ENCODE peak calls at places on chromosome 9, in eight cellular contexts. D, K, V, Y, M, P, X and U are unnamed samples.

GRCh38 chr9:95808001-95808400 is 67.5 kb upstream of the ERCC6L2 start:
- DNase-seq in X (no peak), M (no peak), D (no peak), P (no peak), V (no peak), K (no peak), Y (no peak), U (no peak)

GRCh38 chr9:125966959-125967711 is 220.0 kb downstream of the PBX3 start:
- DNase-seq in D (no peak), P (no peak), K (no peak), M (no peak), Y (no peak), X (no peak), V (no peak), U (no peak)

GRCh38 chr9:116101516-116101915 is 52.1 kb upstream of the PAPPA start:
- DNase-seq in K (no peak), M (no peak), X (no peak), Y (no peak), P (peak), V (no peak), D (no peak), U (no peak)

GRCh38 chr9:70609542-70610286 is 195.3 kb upstream of the KLF9 start:
- DNase-seq in X (peak), V (no peak), K (no peak), Y (no peak), M (no peak), P (no peak), D (peak), U (peak)

GRCh38 chr9:76557674-76558073 is 98.7 kb downstream of the GCNT1 start:
- DNase-seq in K (no peak), P (no peak), X (no peak), Y (no peak), V (no peak), M (no peak), D (no peak), U (no peak)

GRCh38 chr9:84374516-84374915 is 34.0 kb upstream of the SLC28A3 start:
- DNase-seq in K (no peak), M (no peak), D (no peak), V (no peak), Y (no peak), P (no peak), X (no peak), U (no peak)

GRCh38 chr9:12415361-12415760 is 277.8 kb upstream of the TYRP1 start:
- DNase-seq in X (no peak), V (no peak), D (no peak), P (no peak), M (no peak), K (no peak), Y (no peak), U (no peak)

GRCh38 chr9:104808030-104808614 is 44.2 kb downstream of the NIPSNAP3B start:
- DNase-seq in D (no peak), Y (no peak), K (peak), M (no peak), P (no peak), V (no peak), X (peak), U (no peak)

GRCh38 chr9:126534431-126535186 is 79.1 kb upstream of the LMX1B start:
- DNase-seq in D (no peak), Y (no peak), M (no peak), X (no peak), K (no peak), P (no peak), V (no peak), U (peak)

GRCh38 chr9:31520301-31521085 is 864.0 kb upstream of the ACO1 start:
- DNase-seq in K (no peak), Y (no peak), M (no peak), V (no peak), P (no peak), X (no peak), D (no peak), U (no peak)

GRCh38 chr9:115220339-115221009 is 102.5 kb upstream of the TNC start:
- DNase-seq in Y (no peak), D (no peak), P (no peak), V (no peak), M (no peak), X (no peak), K (no peak), U (no peak)

GRCh38 chr9:136091582-136092352 is 3.3 kb downstream of the NACC2 start:
- DNase-seq in D (no peak), M (no peak), P (no peak), Y (peak), V (no peak), K (no peak), X (no peak), U (no peak)

GRCh38 chr9:122124048-122124447 is 30.9 kb upstream of the TTLL11 start:
- DNase-seq in P (no peak), X (no peak), K (no peak), V (no peak), M (no peak), Y (no peak), D (no peak), U (peak)

GRCh38 chr9:105475302-105475701 is 27.5 kb downstream of the FSD1L start:
- DNase-seq in Y (no peak), P (no peak), V (no peak), X (no peak), D (no peak), K (no peak), M (no peak), U (no peak)

GRCh38 chr9:36802171-36802920 is 229.7 kb downstream of the MELK start:
- DNase-seq in X (no peak), D (peak), Y (no peak), M (no peak), K (no peak), P (no peak), V (no peak), U (no peak)

GRCh38 chr9:127763918-127764384 is 14.5 kb downstream of the SH2D3C start:
- DNase-seq in K (peak), V (no peak), X (no peak), D (no peak), M (no peak), Y (no peak), P (no peak), U (no peak)

GRCh38 chr9:136552117-136552685 is 6.4 kb upstream of the NOTCH1 start:
- DNase-seq in K (no peak), Y (peak), D (no peak), V (peak), M (no peak), P (no peak), X (peak), U (no peak)

GRCh38 chr9:105413486-105414068 is 34.3 kb upstream of the FSD1L start:
- DNase-seq in M (no peak), P (peak), D (peak), Y (no peak), K (no peak), X (peak), V (no peak), U (no peak)

GRCh38 chr9:138114501-138115245 is 237.1 kb downstream of the CACNA1B start:
- DNase-seq in X (no peak), M (no peak), V (no peak), D (no peak), K (peak), P (no peak), Y (peak), U (no peak)

GRCh38 chr9:8600914-8601680 is 801.5 kb upstream of the DMAC1 start:
- DNase-seq in D (no peak), K (no peak), V (no peak), M (no peak), Y (no peak), P (no peak), X (no peak), U (no peak)

GRCh38 chr9:95880011-95880690 is 4.7 kb downstream of the ERCC6L2 start:
- DNase-seq in P (no peak), M (no peak), D (no peak), V (no peak), K (no peak), X (no peak), Y (no peak), U (no peak)

GRCh38 chr9:116190997-116191396 is 37.4 kb downstream of the PAPPA start:
- DNase-seq in P (peak), Y (no peak), D (no peak), V (no peak), X (no peak), M (no peak), K (no peak), U (no peak)

DNA sequence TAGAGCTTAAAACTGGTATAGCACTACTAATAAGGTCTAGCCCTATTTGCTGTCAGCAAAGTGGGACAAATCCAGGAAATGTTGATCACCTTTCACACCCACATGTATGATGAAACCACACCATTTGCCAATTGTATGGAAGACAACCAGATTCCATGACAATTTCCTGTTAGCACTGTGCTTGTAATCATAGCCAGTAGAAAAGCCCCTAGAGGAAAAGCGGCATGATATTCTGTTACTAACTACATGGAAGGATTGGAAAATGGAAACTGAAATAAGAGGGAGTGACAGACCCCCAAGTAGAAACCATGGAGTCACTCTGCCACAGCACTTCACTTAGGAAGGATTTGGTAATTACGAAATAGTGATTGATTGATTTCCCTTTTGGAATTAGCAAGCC is 923 bp downstream of the SPATA6L start:
- DNase-seq in Y (no peak), K (no peak), P (no peak), D (no peak), M (no peak), V (no peak), X (no peak), U (no peak)
- H3K4me3 ChIP-seq in Y (no peak), K (peak), P (peak), D (no peak), M (no peak), V (peak), X (peak), U (no peak)

DNA sequence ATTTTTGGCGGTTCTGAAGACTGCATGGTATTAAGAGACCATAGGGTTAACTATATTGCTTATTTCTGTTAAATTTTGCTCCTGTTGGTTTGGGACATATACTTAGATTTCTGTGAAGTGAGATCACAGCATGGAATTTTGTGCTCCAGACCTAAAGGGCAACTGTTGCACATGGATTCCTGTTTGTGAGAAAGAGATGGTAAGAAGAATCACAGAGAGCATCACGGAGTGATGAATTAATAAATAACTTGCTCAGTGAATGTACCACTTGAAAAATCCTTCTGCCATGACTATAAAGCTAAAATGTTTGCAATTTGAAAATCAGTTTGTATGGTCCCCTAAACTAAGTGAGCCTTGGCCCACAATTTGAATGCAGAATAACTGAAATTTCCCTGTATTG is 4.5 kb downstream of the PSAT1 start:
- DNase-seq in X (no peak), P (no peak), Y (no peak), D (no peak), K (no peak), M (no peak), V (no peak), U (no peak)
- H3K27ac ChIP-seq in X (no peak), P (no peak), Y (no peak), D (no peak), K (no peak), M (no peak), V (no peak), U (no peak)

DNA sequence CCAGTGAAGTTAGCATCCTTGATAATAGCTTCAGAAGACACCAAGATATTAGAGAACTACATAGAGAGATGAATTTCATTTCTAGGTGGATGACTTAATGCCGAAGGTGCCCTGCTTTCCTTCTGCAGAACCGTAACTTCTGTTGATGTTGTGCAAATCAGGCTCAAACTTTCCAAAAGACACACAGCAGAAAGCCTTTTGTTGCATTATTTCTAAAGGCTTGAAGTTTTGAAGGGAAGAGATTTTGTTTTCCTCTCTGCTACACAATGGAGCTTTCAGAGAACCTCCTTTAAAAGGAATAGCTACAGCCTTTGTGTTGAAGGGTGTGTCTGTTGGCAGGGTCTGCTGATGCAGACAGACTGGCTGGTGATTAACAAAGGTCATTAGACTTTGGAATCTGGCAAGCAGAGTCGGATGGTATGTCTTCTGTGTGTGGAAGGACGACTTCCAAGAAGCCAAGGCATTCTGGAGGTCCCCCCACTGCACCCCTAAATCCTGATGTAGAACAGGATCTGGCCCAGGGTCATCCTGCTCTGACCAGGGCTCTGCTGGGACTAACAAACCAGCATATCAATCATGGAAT is 57.8 kb downstream of the ZNF462 start:
- DNase-seq in X (no peak), P (no peak), V (no peak), K (peak), Y (no peak), M (no peak), D (no peak), U (no peak)
- H3K4me3 ChIP-seq in X (no peak), P (no peak), V (no peak), K (no peak), Y (no peak), M (no peak), D (no peak), U (no peak)

GRCh38 chr9:94772128-94772527 is 45.6 kb downstream of the AOPEP start:
- DNase-seq in X (no peak), Y (no peak), V (no peak), P (no peak), M (no peak), D (no peak), K (no peak), U (no peak)
- H3K27ac ChIP-seq in X (no peak), Y (peak), V (no peak), P (no peak), M (no peak), D (peak), K (no peak), U (peak)

GRCh38 chr9:113513541-113513940 is 50.0 kb downstream of the RGS3 start:
- DNase-seq in M (no peak), P (no peak), Y (no peak), D (no peak), X (no peak), K (no peak), V (no peak), U (no peak)

GRCh38 chr9:113511856-113512761 is 48.6 kb downstream of the RGS3 start:
- DNase-seq in D (no peak), P (no peak), X (no peak), V (no peak), Y (no peak), K (no peak), M (peak), U (no peak)

GRCh38 chr9:113513111-113513510 is 49.6 kb downstream of the RGS3 start:
- DNase-seq in X (no peak), D (no peak), M (no peak), Y (no peak), K (no peak), V (no peak), P (no peak), U (no peak)

GRCh38 chr9:113509463-113509862 is 45.9 kb downstream of the RGS3 start:
- DNase-seq in D (no peak), X (no peak), K (no peak), V (no peak), P (no peak), M (no peak), Y (no peak), U (no peak)

DNA sequence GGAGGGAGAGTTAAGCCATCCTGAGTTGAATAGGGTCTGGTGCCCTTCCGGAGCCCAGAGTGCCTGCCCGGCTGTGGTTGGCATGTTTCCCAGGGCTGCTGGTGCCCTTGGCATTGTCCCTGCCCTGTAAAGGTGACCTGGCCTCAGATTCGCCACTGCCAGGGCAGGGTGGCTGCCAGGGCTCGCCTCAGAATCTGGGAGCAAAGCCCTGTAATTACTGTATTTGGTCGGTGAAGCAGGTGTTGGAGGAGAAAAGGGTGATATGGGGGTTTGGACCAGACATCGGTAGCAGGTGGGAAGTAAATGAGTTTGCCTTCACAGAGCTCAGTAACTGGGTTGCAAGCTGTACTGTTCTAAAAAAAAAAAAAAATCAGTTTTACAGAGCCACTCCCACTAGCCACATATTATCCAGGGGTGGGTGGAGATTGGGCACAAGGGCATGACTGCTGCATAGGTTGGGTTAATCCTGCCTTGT is 47.6 kb downstream of the RGS3 start:
- DNase-seq in Y (no peak), D (no peak), M (no peak), P (no peak), K (peak), V (no peak), X (no peak), U (peak)
- H3K4me3 ChIP-seq in Y (no peak), D (no peak), M (no peak), P (no peak), K (no peak), V (no peak), X (no peak), U (no peak)

DNA sequence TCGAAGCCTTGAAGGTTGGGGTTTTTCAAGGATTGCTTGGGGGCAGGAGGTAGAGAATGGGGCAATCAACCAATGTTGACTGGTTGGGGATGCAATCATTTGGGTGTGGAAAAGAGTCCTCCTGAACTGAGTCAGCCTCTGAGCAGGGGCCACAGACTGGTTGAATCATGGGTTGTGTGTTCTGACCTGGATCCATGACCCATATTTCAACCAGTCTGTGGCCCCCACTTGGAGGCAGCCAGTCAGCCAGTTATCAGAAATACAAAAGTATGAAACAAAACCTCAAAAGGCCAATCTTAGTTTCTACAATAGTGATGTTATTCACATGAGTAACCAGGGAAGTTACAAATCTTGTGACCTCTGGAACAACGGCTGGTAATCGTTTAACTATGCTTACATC is 81.4 kb upstream of the RANBP6 start:
- DNase-seq in P (no peak), V (no peak), Y (no peak), K (no peak), X (no peak), D (no peak), M (no peak), U (no peak)
- H3K27ac ChIP-seq in P (no peak), V (no peak), Y (no peak), K (no peak), X (no peak), D (no peak), M (no peak), U (no peak)

DNA sequence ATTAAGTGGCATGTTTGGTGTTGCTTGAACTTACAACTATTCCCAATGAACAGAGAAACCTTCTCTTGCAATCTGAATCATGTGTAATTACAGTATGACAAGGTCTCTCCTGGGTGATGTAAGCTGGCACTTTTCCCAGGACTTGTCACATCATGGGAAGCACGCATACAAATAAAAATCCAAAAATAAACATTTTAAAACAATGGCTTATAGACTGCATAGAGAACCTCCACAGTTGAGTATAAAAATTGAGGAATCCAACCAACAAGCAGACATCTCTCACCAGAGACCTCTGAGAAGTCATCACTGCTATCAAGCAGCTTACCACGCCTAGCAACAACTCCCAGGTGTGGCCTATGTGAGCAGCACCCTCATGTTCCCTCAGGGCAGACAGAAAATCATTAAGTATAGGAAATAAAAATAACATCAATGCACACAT is 3.9 kb downstream of the MLLT3 start:
- DNase-seq in P (peak), D (no peak), K (peak), X (no peak), Y (no peak), V (no peak), M (no peak), U (no peak)
- H3K4me3 ChIP-seq in P (peak), D (no peak), K (no peak), X (no peak), Y (no peak), V (no peak), M (no peak), U (no peak)

GRCh38 chr9:129023036-129023907 is 4.9 kb downstream of the SH3GLB2 start:
- DNase-seq in X (peak), Y (no peak), K (no peak), V (no peak), D (no peak), P (no peak), M (no peak), U (peak)
- H3K27ac ChIP-seq in X (peak), Y (no peak), K (peak), V (peak), D (peak), P (no peak), M (no peak), U (no peak)

DNA sequence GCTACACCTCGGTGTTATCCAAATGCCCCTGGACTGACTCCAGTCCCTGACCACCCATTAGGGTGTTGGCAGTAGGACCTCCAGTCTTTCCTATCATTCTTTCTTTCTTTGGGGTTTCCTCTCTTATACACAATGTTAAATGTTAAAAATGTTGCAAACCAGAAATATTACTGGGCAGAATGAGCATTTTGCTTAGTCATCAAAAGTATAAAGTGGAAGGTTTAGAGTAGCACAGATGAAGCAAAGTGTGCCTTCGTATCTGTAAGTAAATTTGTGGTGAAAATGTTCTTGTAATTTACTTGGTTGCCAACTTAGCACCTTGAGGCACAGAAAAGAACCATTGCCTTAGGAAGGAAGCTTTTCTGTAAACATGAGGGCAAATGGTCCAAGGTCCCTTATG is 21.7 kb upstream of the UNC13B start:
- DNase-seq in V (no peak), M (no peak), Y (no peak), K (no peak), D (no peak), P (no peak), X (no peak), U (no peak)
- H3K4me3 ChIP-seq in V (no peak), M (no peak), Y (no peak), K (no peak), D (no peak), P (no peak), X (no peak), U (no peak)